ENCODE peak calls at places on chromosomes 4 and X, in seven cellular contexts. A is astrocyte of the spinal cord, K is GM20000, I is fibroblast of mammary gland, J is AG04450, T is hepatocyte, C is neural crest cell. N is an unnamed sample.
A peak's percentile ranks its signal among the peaks of the same experiment; 100 is the strongest.

GRCh38 chrX:23935116-23935515 is 27.3 kb downstream of the CXorf58 start:
- DNase-seq in A (no peak), J (no peak), I (peak; percentile 66), K (no peak), C (no peak), T (no peak), N (no peak)

GRCh38 chr4:129218897-129219296 is 122.9 kb downstream of the C4orf33 start:
- DNase-seq in C (no peak), J (no peak), A (peak; percentile 66), T (no peak), I (no peak), K (no peak), N (no peak)

GRCh38 chr4:148216866-148217814 is 225.1 kb downstream of the NR3C2 start:
- DNase-seq in K (peak; percentile 18), I (no peak), T (no peak), C (no peak), J (no peak), A (peak; percentile 54), N (peak; percentile 6)

GRCh38 chr4:683982-684571 is 4.9 kb downstream of the SLC49A3 start:
- DNase-seq in J (no peak), K (peak; percentile 78), I (peak; percentile 63), T (peak; percentile 85), C (peak; percentile 54), A (peak; percentile 57), N (peak; percentile 75)

GRCh38 chr4:6062133-6062532 is 43.9 kb upstream of the C4orf50 start:
- DNase-seq in I (no peak), A (no peak), T (no peak), K (no peak), J (no peak), C (no peak), N (no peak)

GRCh38 chr4:25280210-25280609 is 32.4 kb upstream of the ZCCHC4 start:
- DNase-seq in A (no peak), I (no peak), J (no peak), T (no peak), C (no peak), K (no peak), N (no peak)

GRCh38 chr4:3268395-3269104 is 19.6 kb downstream of the MSANTD1 start:
- DNase-seq in C (no peak), A (no peak), J (no peak), K (no peak), T (peak; percentile 2), I (no peak), N (peak; percentile 15)

GRCh38 chrX:25005382-25006185 is 10.2 kb downstream of the ARX start:
- DNase-seq in C (no peak), K (no peak), A (no peak), T (no peak), J (no peak), I (no peak), N (no peak)

GRCh38 chrX:63275127-63275526 is 76.0 kb downstream of the SPIN4 start:
- DNase-seq in C (peak; percentile 14), K (peak; percentile 22), J (no peak), T (peak; percentile 13), I (peak; percentile 25), A (no peak), N (peak; percentile 16)

GRCh38 chr4:147830987-147831386 is 99.1 kb downstream of the ARHGAP10 start:
- DNase-seq in J (no peak), K (no peak), T (peak; percentile 21), C (no peak), A (peak; percentile 48), I (peak; percentile 83), N (no peak)

GRCh38 chrX:29243942-29244341 is 656.7 kb downstream of the IL1RAPL1 start:
- DNase-seq in A (no peak), J (no peak), K (no peak), T (no peak), I (no peak), C (no peak), N (no peak)

GRCh38 chr4:108036252-108036651 is 46.6 kb downstream of the HADH start:
- DNase-seq in K (peak; percentile 72), I (no peak), J (no peak), C (no peak), T (no peak), A (no peak), N (peak; percentile 73)

GRCh38 chr4:59818656-59819055 is 1381.5 kb upstream of the ADGRL3 start:
- DNase-seq in C (no peak), A (peak; percentile 48), J (no peak), T (no peak), K (peak; percentile 19), I (no peak), N (peak; percentile 10)

GRCh38 chr4:11182586-11183357 is 245.9 kb downstream of the HS3ST1 start:
- DNase-seq in A (peak; percentile 83), C (no peak), K (no peak), T (no peak), J (no peak), I (peak; percentile 78), N (no peak)

GRCh38 chrX:44462851-44463250 is 79.8 kb downstream of the FUNDC1 start:
- DNase-seq in J (no peak), I (peak; percentile 3), A (peak; percentile 2), K (no peak), T (no peak), C (no peak), N (no peak)

GRCh38 chrX:108323751-108324150 is 114.5 kb downstream of the COL4A6 start:
- DNase-seq in I (no peak), K (no peak), A (no peak), T (no peak), J (no peak), C (no peak), N (no peak)

GRCh38 chr4:168654206-168655174 is 157.6 kb downstream of the PALLD start:
- DNase-seq in A (no peak), J (no peak), T (no peak), I (no peak), C (no peak), K (no peak), N (no peak)

GRCh38 chr4:7426525-7427171 is 8.1 kb downstream of the PSAPL1 start:
- DNase-seq in I (no peak), J (no peak), A (no peak), K (no peak), T (no peak), C (no peak), N (no peak)

GRCh38 chr4:56215138-56215793 is 172.0 kb downstream of the AASDH start:
- DNase-seq in C (no peak), K (no peak), T (peak; percentile 41), A (no peak), J (no peak), I (peak; percentile 19), N (no peak)

DNA sequence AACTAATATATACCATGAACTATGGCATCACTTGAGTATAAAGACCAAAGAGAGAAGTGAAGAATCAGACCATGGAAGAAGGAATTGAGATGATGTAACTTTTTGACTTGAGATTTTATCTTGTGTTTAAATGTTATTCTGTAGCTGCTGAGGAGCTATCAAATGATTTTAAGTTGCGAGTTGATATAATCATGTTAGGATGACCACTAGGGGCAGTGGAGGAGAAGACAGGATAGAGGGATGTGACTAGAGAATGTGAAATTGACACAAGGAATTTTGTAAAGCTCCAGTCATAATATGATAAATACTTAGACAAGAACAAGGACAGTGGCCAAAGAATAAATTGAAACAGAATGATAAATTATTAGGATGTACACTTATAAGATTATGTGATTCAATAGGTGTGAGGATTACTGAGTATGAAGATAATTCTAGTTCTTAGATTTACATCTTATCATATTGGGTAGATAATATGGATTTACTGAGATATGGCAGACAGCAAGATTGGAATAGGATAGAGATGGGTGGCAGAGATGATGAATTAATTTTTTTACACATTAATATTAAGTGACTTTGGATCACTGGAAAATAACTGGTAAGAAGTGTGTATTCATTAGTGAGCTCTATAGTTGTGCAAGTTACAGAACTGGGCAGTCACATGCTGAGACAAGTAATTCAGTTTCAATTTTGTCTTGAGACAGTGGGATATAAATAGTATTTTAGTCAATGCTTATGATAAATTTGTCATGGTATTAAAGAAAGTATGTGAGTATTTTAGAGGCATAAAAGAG is 816.0 kb upstream of the PCDH10 start:
- DNase-seq in I (peak; percentile 3), J (no peak), T (peak; percentile 14), K (no peak), C (no peak), A (peak; percentile 30), N (no peak)
- TF ChIP-seq CTCF in I (peak; percentile 20), J (peak; percentile 40), T (peak; percentile 28), K (no peak), C (peak; percentile 59), A (peak; percentile 39), N (no peak)

DNA sequence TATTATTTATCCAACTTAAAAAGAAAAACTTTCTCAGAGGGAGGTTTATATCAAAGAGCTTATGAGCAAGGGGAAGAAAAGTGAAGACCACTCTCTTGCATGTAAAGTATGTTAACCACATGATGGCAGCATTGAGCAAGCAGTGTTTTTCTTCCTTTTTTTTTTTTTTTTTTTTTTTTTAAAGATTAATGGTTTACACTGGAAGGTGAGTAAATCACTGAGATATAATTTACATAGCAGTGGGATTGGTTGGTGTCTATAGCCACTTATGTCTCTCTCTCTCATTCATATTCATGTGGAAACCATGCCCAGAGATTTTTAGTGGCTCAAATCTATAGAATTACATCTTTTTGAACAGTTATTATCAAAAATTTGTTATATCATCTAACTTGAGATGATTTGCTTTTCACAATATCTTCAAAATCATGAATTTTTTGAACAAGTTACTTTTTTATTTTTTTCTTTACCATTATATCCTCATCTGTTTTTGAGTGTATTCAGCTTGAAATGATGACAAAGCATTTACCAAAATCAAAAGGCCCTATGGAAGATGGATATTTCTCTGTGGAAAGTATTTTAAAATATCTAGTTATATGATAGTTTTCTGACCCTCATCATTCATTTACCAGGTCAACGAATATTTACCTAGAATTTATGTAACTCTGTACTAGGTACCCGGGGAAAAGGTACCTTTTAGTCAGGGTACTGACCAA is 31.6 kb downstream of the MTHFD2L start:
- DNase-seq in K (peak; percentile 34), I (peak; percentile 70), A (peak; percentile 56), T (peak; percentile 78), C (no peak), J (peak; percentile 15), N (peak; percentile 19)
- TF ChIP-seq CTCF in K (no peak), I (peak; percentile 77), A (peak; percentile 71), T (peak; percentile 76), C (peak; percentile 85), J (peak; percentile 74), N (peak; percentile 33)

GRCh38 chr4:119489305-119489704 is 139.3 kb downstream of the PDE5A start:
- DNase-seq in T (no peak), A (no peak), I (no peak), K (no peak), J (no peak), C (no peak), N (no peak)

GRCh38 chr4:119493419-119493818 is 135.2 kb downstream of the PDE5A start:
- DNase-seq in I (peak; percentile 41), J (no peak), C (no peak), K (no peak), A (no peak), T (no peak), N (no peak)

GRCh38 chr4:119490335-119490734 is 138.3 kb downstream of the PDE5A start:
- DNase-seq in J (no peak), C (no peak), T (peak; percentile 15), I (peak; percentile 31), A (peak; percentile 26), K (no peak), N (no peak)
- TF ChIP-seq CTCF in J (peak; percentile 45), C (peak; percentile 47), T (peak; percentile 34), I (peak; percentile 34), A (peak; percentile 44), K (no peak), N (no peak)

DNA sequence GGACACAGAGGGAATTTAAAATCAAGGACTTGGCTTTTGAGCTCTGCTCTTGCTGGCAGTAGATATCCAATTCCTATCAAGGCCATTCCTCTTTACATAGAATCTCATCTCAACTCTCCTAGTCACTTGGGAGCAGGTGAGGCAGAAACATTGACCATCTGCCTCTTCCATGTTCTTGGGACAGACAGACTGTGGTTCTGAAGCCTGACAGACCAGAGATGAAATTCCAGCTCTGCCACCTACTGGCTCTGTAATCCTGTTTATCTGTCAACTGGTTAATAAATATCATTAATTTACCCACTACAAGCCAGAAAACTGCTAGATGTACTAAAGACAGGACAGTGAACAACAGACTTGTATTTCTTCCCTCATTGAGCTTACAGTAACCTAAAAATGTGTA is 300.8 kb downstream of the ADGRL3 start:
- DNase-seq in C (no peak), A (no peak), I (peak; percentile 22), J (no peak), T (no peak), K (no peak), N (no peak)
- TF ChIP-seq CTCF in C (no peak), A (peak; percentile 25), I (peak; percentile 31), J (no peak), T (peak; percentile 27), K (no peak), N (no peak)

N was measured in GM13976.